ENCODE peak calls at places on chromosomes 12 and 14, in eight cellular contexts. I is AG10803, Z is body of pancreas, F is WTC11, A is breast epithelium, R is PC-3, W is neural crest cell, S is A549. N is an unnamed sample.
A peak's percentile ranks its signal among the peaks of the same experiment; 100 is the strongest.

GRCh38 chr12:12016284-12017100 is 54.2 kb upstream of the BCL2L14 start:
- DNase-seq in R (no peak), S (no peak), F (no peak), Z (no peak), I (no peak), W (no peak), A (no peak), N (no peak)

GRCh38 chr14:103628221-103628683 is 759 bp upstream of the KLC1 start:
- DNase-seq in W (peak; percentile 50), R (peak; percentile 89), Z (peak; percentile 68), A (peak; percentile 47), F (peak; percentile 68), I (peak; percentile 79), S (peak; percentile 83), N (peak; percentile 72)

GRCh38 chr12:112891093-112892024 is 15.4 kb upstream of the OAS1 start:
- DNase-seq in R (no peak), W (no peak), Z (no peak), F (no peak), S (no peak), I (no peak), A (no peak), N (no peak)

GRCh38 chr14:32259368-32260013 is 56.4 kb upstream of the RNU6-8 start:
- DNase-seq in R (peak; percentile 87), A (no peak), Z (no peak), W (no peak), S (peak; percentile 41), F (no peak), I (peak; percentile 58), N (no peak)

GRCh38 chr14:93582516-93582915 is 151.8 kb downstream of the UNC79 start:
- DNase-seq in R (no peak), S (no peak), Z (no peak), I (no peak), F (no peak), W (no peak), A (no peak), N (no peak)

GRCh38 chr12:81187686-81188085 is 109.8 kb downstream of the ACSS3 start:
- DNase-seq in Z (no peak), W (no peak), A (no peak), F (no peak), R (peak; percentile 26), I (no peak), S (no peak), N (no peak)

GRCh38 chr12:26274441-26275312 is 79.3 kb downstream of the SSPN start:
- DNase-seq in A (peak; percentile 88), R (peak; percentile 100), S (peak; percentile 98), I (peak; percentile 98), F (no peak), Z (peak; percentile 75), W (no peak), N (no peak)

GRCh38 chr12:71456316-71456715 is 16.7 kb downstream of the LGR5 start:
- DNase-seq in S (no peak), A (no peak), W (no peak), R (no peak), I (no peak), Z (no peak), F (no peak), N (no peak)

GRCh38 chr12:132173135-132174014 is 29.1 kb downstream of the NOC4L start:
- DNase-seq in Z (no peak), A (no peak), R (no peak), I (no peak), F (no peak), S (no peak), W (no peak), N (no peak)

GRCh38 chr14:63245893-63246292 is 41.6 kb downstream of the RHOJ start:
- DNase-seq in A (no peak), S (no peak), W (no peak), I (no peak), R (no peak), Z (no peak), F (no peak), N (no peak)

GRCh38 chr14:102666635-102667034 is 74.2 kb downstream of the RCOR1 start:
- DNase-seq in A (no peak), I (peak; percentile 23), R (no peak), S (no peak), W (no peak), Z (no peak), F (no peak), N (no peak)

GRCh38 chr14:51442513-51443175 is 202.6 kb downstream of the TMX1 start:
- DNase-seq in R (peak; percentile 97), Z (no peak), I (peak; percentile 98), W (no peak), A (no peak), F (no peak), S (peak; percentile 63), N (no peak)

GRCh38 chr12:460301-461230 is 827 bp downstream of the B4GALNT3 start:
- DNase-seq in S (no peak), R (no peak), W (peak; percentile 14), Z (peak; percentile 44), A (no peak), I (no peak), F (peak; percentile 21), N (no peak)

GRCh38 chr14:22381751-22382150 is 207.3 kb downstream of the DAD1 start:
- DNase-seq in Z (no peak), W (no peak), R (no peak), A (no peak), S (no peak), I (no peak), F (no peak), N (no peak)

GRCh38 chr12:103930787-103931536 is 752 bp downstream of the HSP90B1 start:
- DNase-seq in Z (peak; percentile 45), W (peak; percentile 6), I (peak; percentile 40), S (peak; percentile 42), A (peak; percentile 34), R (peak; percentile 19), F (peak; percentile 28), N (peak; percentile 38)

GRCh38 chr12:6180300-6181051 is 19.7 kb upstream of the CD9 start:
- DNase-seq in A (no peak), W (no peak), I (peak; percentile 54), R (peak; percentile 84), S (peak; percentile 43), F (no peak), Z (no peak), N (no peak)

GRCh38 chr12:30457621-30458289 is 237.9 kb downstream of the IPO8 start:
- DNase-seq in S (peak; percentile 43), A (no peak), Z (no peak), F (no peak), I (peak; percentile 65), R (peak; percentile 88), W (no peak), N (no peak)

GRCh38 chr12:78236264-78236663 is 405.6 kb downstream of the NAV3 start:
- DNase-seq in I (no peak), S (no peak), R (no peak), F (no peak), A (no peak), Z (no peak), W (no peak), N (no peak)

DNA sequence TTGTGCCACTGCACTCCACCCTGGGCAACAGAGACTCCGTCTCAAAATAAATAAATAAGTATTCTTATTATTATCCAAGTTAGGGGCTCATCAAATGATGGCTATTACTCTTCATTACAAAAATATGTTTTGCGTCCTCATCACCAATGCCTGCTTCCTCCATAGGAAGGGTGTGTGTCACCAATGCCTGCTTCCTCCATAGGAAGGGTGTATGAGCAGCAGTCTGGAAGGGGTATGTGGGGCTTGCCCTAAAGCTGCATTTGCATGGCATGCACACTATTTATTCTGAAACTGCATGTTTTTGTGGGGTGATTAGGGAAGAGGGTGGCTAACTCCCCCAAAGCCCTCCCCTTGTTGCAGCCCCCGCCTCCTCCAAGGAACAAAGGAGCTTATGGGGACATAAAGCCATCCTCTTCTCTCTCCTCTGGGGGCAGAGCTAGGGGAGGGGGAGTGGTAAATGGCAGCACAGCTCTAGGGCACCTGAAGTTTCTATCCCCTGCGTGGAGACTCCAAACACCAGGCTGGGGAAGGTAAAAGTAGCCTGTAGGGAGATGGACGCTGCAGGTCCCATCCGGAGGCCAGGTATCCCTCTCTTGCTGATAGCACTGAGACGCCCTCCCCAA is 1.3 kb downstream of the CAMKK2 start:
- DNase-seq in Z (no peak), F (no peak), W (peak; percentile 5), S (peak; percentile 29), A (no peak), R (peak; percentile 28), I (no peak), N (no peak)
- TF ChIP-seq CTCF in Z (no peak), F (no peak), W (no peak), S (no peak), A (no peak), R (no peak), I (no peak), N (no peak)

GRCh38 chr12:122137681-122138080 is 36.3 kb downstream of the IL31 start:
- DNase-seq in F (peak; percentile 82), I (no peak), W (no peak), A (peak; percentile 36), Z (no peak), R (no peak), S (no peak), N (peak; percentile 32)

GRCh38 chr12:122135437-122136031 is 38.5 kb downstream of the IL31 start:
- DNase-seq in A (no peak), F (no peak), Z (no peak), I (no peak), S (no peak), W (no peak), R (no peak), N (no peak)

GRCh38 chr12:122138616-122139015 is 35.4 kb downstream of the IL31 start:
- DNase-seq in R (no peak), Z (no peak), S (no peak), A (no peak), W (no peak), I (no peak), F (no peak), N (no peak)

GRCh38 chr12:122138181-122138580 is 35.8 kb downstream of the IL31 start:
- DNase-seq in W (no peak), I (no peak), R (no peak), F (no peak), Z (no peak), A (no peak), S (no peak), N (no peak)

GRCh38 chr12:122137229-122137628 is 36.8 kb downstream of the IL31 start:
- DNase-seq in Z (no peak), R (no peak), W (no peak), S (no peak), F (peak; percentile 81), A (no peak), I (no peak), N (peak; percentile 48)
- TF ChIP-seq CTCF in Z (no peak), R (peak; percentile 33), W (peak; percentile 42), S (no peak), F (peak; percentile 60), A (no peak), I (no peak), N (peak; percentile 44)

GRCh38 chr12:8078400-8078799 is 3.7 kb upstream of the NECAP1 start:
- DNase-seq in I (peak; percentile 72), F (peak; percentile 36), W (no peak), R (peak; percentile 29), A (no peak), Z (no peak), S (peak; percentile 68), N (peak; percentile 24)
- TF ChIP-seq CTCF in I (peak; percentile 56), F (peak; percentile 37), W (peak; percentile 73), R (peak; percentile 38), A (no peak), Z (peak; percentile 15), S (peak; percentile 37), N (peak; percentile 47)

DNA sequence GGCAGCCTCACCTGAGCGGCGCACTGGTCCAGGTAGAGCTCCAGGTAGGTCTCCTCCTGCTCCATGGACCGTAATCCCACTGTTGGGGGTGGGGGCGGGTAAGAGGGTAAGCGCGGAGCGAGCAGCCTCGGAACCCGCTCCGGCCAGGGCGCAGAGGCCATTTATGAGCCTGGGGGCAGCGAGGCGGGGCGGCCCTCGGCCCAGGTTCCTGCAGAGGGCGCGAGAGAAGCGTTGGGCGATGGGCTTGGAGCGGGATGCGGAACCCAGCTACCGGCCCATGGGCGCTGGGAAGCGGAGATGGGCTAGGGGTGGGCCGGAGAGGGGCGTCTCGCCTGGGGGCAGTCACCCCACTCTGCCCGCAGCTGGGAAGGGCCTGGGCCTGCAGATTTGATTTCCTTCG is at the start of gene TBPL2:
- DNase-seq in A (no peak), F (peak; percentile 84), I (no peak), S (no peak), R (no peak), W (no peak), Z (no peak), N (peak; percentile 18)
- TF ChIP-seq CTCF in A (no peak), F (no peak), I (no peak), S (no peak), R (no peak), W (peak; percentile 25), Z (no peak), N (no peak)